ENCODE peak calls at places on chromosomes 2 and 18, in eight cellular contexts. U, R, C, H, T, Q, Z and I are unnamed samples. For H3K9me3, the result is how much of the 10 kb centered on the place peaks cover.

GRCh38 chr18:61901334-61901986 is 8.7 kb upstream of the RNF152 start:
- DNase-seq in U (peak), R (peak), T (peak), Q (peak), H (no peak), Z (peak), C (peak), I (peak)

GRCh38 chr18:23479829-23480505 is 23.3 kb upstream of the RMC1 start:
- DNase-seq in H (no peak), Z (no peak), C (no peak), U (no peak), Q (no peak), T (no peak), R (no peak), I (no peak)

GRCh38 chr2:10289891-10290290 is 12.8 kb upstream of the HPCAL1 start:
- DNase-seq in T (peak), Q (no peak), H (no peak), U (no peak), Z (no peak), C (no peak), R (no peak), I (no peak)

GRCh38 chr2:24115057-24115456 is 8.1 kb downstream of the PFN4 start:
- DNase-seq in Z (no peak), R (no peak), T (peak), U (no peak), C (no peak), Q (no peak), H (no peak), I (no peak)

GRCh38 chr18:6366776-6367175 is 47.9 kb downstream of the L3MBTL4 start:
- DNase-seq in C (no peak), T (no peak), Q (no peak), Z (no peak), H (no peak), R (no peak), U (no peak), I (no peak)

GRCh38 chr2:27249891-27250651 is 12.8 kb downstream of the SLC30A3 start:
- DNase-seq in R (peak), H (no peak), U (peak), C (peak), T (peak), Q (peak), Z (no peak), I (peak)

GRCh38 chr2:226673314-226673723 is 126.3 kb downstream of the IRS1 start:
- DNase-seq in H (no peak), Q (no peak), Z (no peak), C (no peak), T (peak), U (peak), R (no peak), I (no peak)

GRCh38 chr2:133774675-133775005 is 206.4 kb upstream of the NCKAP5 start:
- DNase-seq in Z (peak), Q (no peak), T (peak), U (no peak), R (no peak), H (no peak), C (no peak), I (no peak)

GRCh38 chr2:237217995-237218621 is 132.4 kb downstream of the COPS8 start:
- DNase-seq in Z (no peak), T (no peak), U (no peak), C (no peak), H (no peak), R (no peak), Q (no peak), I (no peak)

GRCh38 chr2:9991829-9992273 is 40.4 kb downstream of the GRHL1 start:
- DNase-seq in Z (no peak), U (peak), R (no peak), Q (no peak), H (no peak), T (peak), C (peak), I (no peak)

GRCh38 chr18:12703714-12704113 is 872 bp downstream of the PSMG2 start:
- DNase-seq in T (peak), Q (no peak), C (no peak), H (no peak), U (no peak), R (no peak), Z (no peak), I (no peak)

GRCh38 chr2:101820519-101820918 is 123.0 kb downstream of the MAP4K4 start:
- DNase-seq in Q (no peak), T (peak), H (no peak), R (no peak), Z (no peak), C (no peak), U (no peak), I (no peak)

GRCh38 chr2:196390243-196391148 is 219.1 kb upstream of the STK17B start:
- DNase-seq in C (peak), T (peak), H (no peak), Z (no peak), Q (no peak), R (no peak), U (no peak), I (no peak)

GRCh38 chr2:157777425-157777824 is 98.7 kb downstream of the ACVR1 start:
- DNase-seq in T (peak), H (no peak), Z (peak), Q (peak), U (peak), C (peak), R (peak), I (peak)

GRCh38 chr2:108621087-108621559 is 86.9 kb downstream of the LIMS1 start:
- DNase-seq in U (no peak), Z (no peak), Q (peak), C (peak), R (peak), H (no peak), T (peak), I (peak)

GRCh38 chr2:127701651-127702394 is 526 bp downstream of the SFT2D3 start:
- DNase-seq in U (peak), R (peak), H (peak), Q (peak), Z (peak), T (peak), C (peak), I (peak)

GRCh38 chr2:96875498-96876035 is 5.7 kb upstream of the SEMA4C start:
- DNase-seq in R (no peak), C (no peak), U (no peak), H (no peak), Z (no peak), T (no peak), Q (no peak), I (no peak)
- H3K27ac ChIP-seq in R (no peak), C (no peak), U (no peak), H (no peak), Z (no peak), T (no peak), Q (no peak), I (no peak)

DNA sequence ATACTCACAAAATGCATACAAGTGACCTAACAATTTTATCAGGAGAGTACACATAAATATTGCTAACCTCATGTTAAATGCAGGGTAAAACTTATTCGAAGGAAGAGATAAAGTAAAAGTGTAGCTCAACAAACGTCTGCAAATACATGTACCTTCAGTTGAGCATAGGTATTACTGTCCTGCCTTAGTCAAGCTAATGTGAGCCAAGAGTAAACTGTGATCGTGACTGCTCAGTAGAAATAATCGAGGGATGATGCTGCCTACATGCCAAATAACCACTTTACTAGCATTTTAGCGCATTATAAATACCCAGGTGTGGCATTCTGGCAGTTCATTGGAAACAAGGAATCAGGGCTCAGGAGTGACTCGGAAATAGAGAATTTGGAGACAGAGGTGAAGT is 779.5 kb downstream of the SOCS6 start:
- DNase-seq in T (no peak), H (no peak), Z (no peak), U (no peak), R (no peak), C (peak), Q (no peak), I (no peak)
- H3K9me3 ChIP-seq in T (under half), H (under half), Z (under half), U (under half), R (under half), C (under half), Q (under half), I (under half)

GRCh38 chr2:7061921-7062320 is 144.7 kb downstream of the RNF144A start:
- DNase-seq in Q (no peak), R (no peak), Z (no peak), C (no peak), T (no peak), H (no peak), U (no peak), I (no peak)
- TF ChIP-seq CTCF in Q (no peak), R (no peak), Z (no peak), C (no peak), T (no peak), H (no peak), U (no peak), I (no peak)

GRCh38 chr2:207938415-207938814 is 86.9 kb downstream of the PLEKHM3 start:
- DNase-seq in T (no peak), U (no peak), R (no peak), H (no peak), Q (no peak), Z (no peak), C (no peak), I (no peak)

GRCh38 chr2:207937253-207937652 is 88.1 kb downstream of the PLEKHM3 start:
- DNase-seq in H (no peak), Z (no peak), U (no peak), T (no peak), R (no peak), C (no peak), Q (no peak), I (no peak)

GRCh38 chr2:207939342-207940108 is 85.8 kb downstream of the PLEKHM3 start:
- DNase-seq in T (no peak), C (no peak), R (no peak), U (no peak), H (no peak), Q (no peak), Z (no peak), I (no peak)

GRCh38 chr2:207937818-207938217 is 87.5 kb downstream of the PLEKHM3 start:
- DNase-seq in C (peak), Z (no peak), U (no peak), Q (no peak), R (no peak), H (no peak), T (no peak), I (no peak)

DNA sequence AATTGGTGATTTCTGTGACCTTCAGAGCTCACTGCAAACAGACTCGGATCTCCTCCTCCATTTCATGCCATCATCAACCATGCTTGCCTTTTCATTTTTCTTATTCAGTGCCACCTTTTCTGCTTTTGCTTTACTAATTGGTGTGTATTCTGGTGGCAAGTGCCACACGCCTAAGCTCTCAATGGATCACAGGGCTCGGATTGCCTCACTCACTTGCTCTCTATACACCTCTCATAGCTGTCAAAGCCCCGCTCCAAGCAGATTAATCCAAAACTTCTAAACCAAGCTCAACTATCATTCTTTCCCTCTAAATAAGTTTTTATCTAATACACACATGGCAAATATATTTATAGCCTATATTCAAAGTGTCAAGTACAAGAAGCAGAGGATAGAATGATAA is 86.4 kb downstream of the PLEKHM3 start:
- DNase-seq in U (no peak), R (no peak), C (no peak), T (no peak), Z (no peak), H (no peak), Q (no peak), I (no peak)
- H3K27ac ChIP-seq in U (no peak), R (peak), C (no peak), T (no peak), Z (no peak), H (peak), Q (no peak), I (no peak)

GRCh38 chr2:5589183-5589582 is 103.0 kb upstream of the SOX11 start:
- DNase-seq in U (no peak), T (no peak), H (no peak), R (no peak), Q (no peak), Z (no peak), C (no peak), I (no peak)
- H3K9me3 ChIP-seq in U (under half), T (under half), H (under half), R (under half), Q (under half), Z (under half), C (under half), I (under half)

DNA sequence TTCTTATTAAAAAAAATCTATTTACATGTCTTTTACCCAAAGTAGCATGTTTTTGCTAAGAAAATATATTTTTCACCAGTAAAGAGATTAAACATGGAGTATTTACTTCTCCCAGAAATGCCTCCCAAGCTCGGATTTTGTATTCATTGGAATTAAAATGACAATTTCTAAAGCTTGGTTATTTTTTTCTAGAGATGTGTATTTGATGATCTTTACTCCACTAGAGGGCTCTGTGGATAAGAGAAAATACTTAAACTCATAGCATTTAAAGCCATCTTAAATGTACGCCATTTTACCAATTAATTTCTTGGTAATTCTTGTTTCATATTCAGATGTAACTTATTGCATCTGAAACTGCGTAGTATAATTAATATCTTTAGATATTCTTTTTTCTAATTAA is 461.4 kb downstream of the GALR1 start:
- DNase-seq in U (no peak), Z (no peak), T (no peak), Q (no peak), R (no peak), H (no peak), C (no peak), I (no peak)
- TF ChIP-seq CTCF in U (no peak), Z (no peak), T (no peak), Q (no peak), R (no peak), H (no peak), C (no peak), I (no peak)

GRCh38 chr2:15553519-15553918 is 7.6 kb downstream of the NBAS start:
- DNase-seq in R (no peak), U (no peak), Q (no peak), T (no peak), H (no peak), Z (no peak), C (no peak), I (no peak)

GRCh38 chr2:15553951-15554350 is 7.2 kb downstream of the NBAS start:
- DNase-seq in Q (no peak), C (no peak), Z (no peak), H (no peak), U (no peak), R (no peak), T (no peak), I (no peak)

GRCh38 chr2:15556311-15556930 is 4.7 kb downstream of the NBAS start:
- DNase-seq in T (no peak), R (no peak), Q (no peak), C (no peak), Z (no peak), U (no peak), H (no peak), I (no peak)

GRCh38 chr2:15555839-15556238 is 5.3 kb downstream of the NBAS start:
- DNase-seq in Z (no peak), H (no peak), R (no peak), U (no peak), C (no peak), Q (no peak), T (no peak), I (no peak)

DNA sequence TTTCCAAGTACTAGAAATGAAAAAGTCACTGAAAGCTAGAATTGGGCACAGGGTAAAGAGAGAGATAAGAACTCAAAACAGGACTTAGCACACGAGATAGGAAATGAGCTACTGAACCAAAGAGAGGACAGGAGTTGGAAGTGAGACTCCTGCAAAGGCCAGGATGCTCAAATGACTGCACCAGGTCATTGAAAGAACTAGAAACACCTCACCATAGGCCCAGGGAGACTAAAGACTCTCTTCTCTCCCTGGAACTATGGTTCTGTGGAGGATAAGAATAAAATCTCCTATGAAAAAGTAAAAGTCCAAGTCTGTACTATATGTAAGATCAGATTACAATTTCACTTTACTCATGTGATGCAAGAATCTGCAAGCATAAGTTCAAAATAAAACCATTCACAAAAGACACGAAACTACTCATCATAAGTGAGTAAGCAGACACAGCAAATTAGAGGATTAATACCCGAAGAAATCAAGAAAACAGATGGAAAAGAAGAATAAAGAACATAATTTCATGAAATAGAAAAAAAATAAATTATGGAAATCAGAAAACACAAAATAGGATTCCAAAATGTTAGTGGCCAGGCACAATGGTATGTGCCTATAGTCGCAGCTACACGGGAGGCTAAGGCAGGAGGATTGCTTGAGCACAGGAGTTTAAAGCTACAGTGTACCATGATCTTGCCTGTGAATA is 6.5 kb downstream of the NBAS start:
- DNase-seq in T (no peak), U (no peak), Q (no peak), Z (no peak), H (no peak), R (no peak), C (no peak), I (no peak)
- H3K27ac ChIP-seq in T (no peak), U (no peak), Q (no peak), Z (no peak), H (no peak), R (no peak), C (no peak), I (no peak)

GRCh38 chr2:82690757-82691411 is 1768.2 kb downstream of the SUCLG1 start:
- DNase-seq in H (no peak), U (no peak), R (no peak), Z (no peak), T (no peak), Q (no peak), C (peak), I (no peak)
- H3K9me3 ChIP-seq in H (under half), U (under half), R (under half), Z (under half), T (under half), Q (under half), C (under half), I (under half)

DNA sequence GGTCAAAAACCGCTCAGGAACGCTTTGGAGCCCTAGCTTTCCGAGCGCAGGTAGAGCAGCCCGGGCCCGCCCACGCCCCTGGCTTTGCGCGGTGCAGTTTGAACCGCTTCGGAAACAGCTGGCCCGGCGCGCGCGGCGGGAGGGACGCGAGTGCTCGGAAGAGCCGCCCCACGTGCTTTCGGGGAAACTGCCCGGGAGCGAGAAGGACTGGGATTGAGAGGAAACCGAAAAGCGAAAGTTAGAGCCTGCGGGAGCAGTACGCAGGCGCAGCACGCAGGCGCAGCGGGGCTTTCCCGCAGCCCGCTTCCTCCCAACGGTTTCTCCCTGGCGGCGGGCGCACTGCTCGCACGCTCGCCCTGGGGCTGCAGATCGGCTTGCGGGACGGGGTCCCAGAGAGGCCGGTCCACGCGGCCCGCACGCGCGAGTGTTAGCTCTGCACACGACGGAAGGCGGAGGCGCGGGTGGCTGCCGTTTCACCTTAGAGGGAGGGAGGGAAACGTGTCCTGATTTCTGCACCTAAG is 6.3 kb upstream of the STAT1 start:
- DNase-seq in H (peak), C (peak), Z (peak), R (peak), U (peak), Q (peak), T (peak), I (peak)
- TF ChIP-seq CTCF in H (peak), C (no peak), Z (peak), R (no peak), U (peak), Q (no peak), T (no peak), I (no peak)

GRCh38 chr2:11387831-11388230 is 43.4 kb upstream of the ROCK2 start:
- DNase-seq in Z (no peak), R (no peak), U (no peak), C (no peak), Q (no peak), T (no peak), H (no peak), I (no peak)

GRCh38 chr2:11385222-11385621 is 40.8 kb upstream of the ROCK2 start:
- DNase-seq in R (no peak), U (no peak), T (no peak), C (no peak), Q (no peak), H (no peak), Z (no peak), I (no peak)

GRCh38 chr2:11388262-11389047 is 44.0 kb upstream of the ROCK2 start:
- DNase-seq in U (no peak), R (no peak), C (no peak), Z (no peak), Q (no peak), H (no peak), T (no peak), I (no peak)

GRCh38 chr2:11387100-11387390 is 42.6 kb upstream of the ROCK2 start:
- DNase-seq in R (no peak), U (no peak), Q (no peak), T (no peak), Z (no peak), H (no peak), C (no peak), I (no peak)

GRCh38 chr2:11385847-11386246 is 41.4 kb upstream of the ROCK2 start:
- DNase-seq in Z (no peak), C (no peak), T (no peak), U (no peak), Q (no peak), R (no peak), H (no peak), I (no peak)
- H3K27ac ChIP-seq in Z (no peak), C (peak), T (no peak), U (peak), Q (no peak), R (peak), H (peak), I (no peak)